ENCODE peak calls at places on chromosomes 2 and 18, in nine cellular contexts. One of them, this sample, is unnamed.

GRCh38 chr18:24362757-24363156 is 34.9 kb downstream of the OSBPL1A start:
- DNase-seq in iPS-NIHi11: peak
- DNase-seq in globus pallidus: no peak
- DNase-seq in T-helper 17 cell: no peak
- DNase-seq in T-helper 9 cell: no peak
- DNase-seq in AG09309: no peak
- DNase-seq in cardiac muscle cell: no peak
- DNase-seq in skeletal muscle cell: no peak
- DNase-seq in T-cell: no peak
- DNase-seq in this sample: no peak

GRCh38 chr2:240561325-240561971 is 1.3 kb downstream of the DUSP28 start:
- DNase-seq in iPS-NIHi11: no peak
- DNase-seq in globus pallidus: peak
- DNase-seq in T-helper 17 cell: no peak
- DNase-seq in T-helper 9 cell: no peak
- DNase-seq in AG09309: peak
- DNase-seq in cardiac muscle cell: no peak
- DNase-seq in skeletal muscle cell: peak
- DNase-seq in T-cell: no peak
- DNase-seq in this sample: no peak

GRCh38 chr2:178833382-178833781 is 26.2 kb upstream of the TTN start:
- DNase-seq in iPS-NIHi11: no peak
- DNase-seq in globus pallidus: no peak
- DNase-seq in T-helper 17 cell: no peak
- DNase-seq in T-helper 9 cell: no peak
- DNase-seq in AG09309: no peak
- DNase-seq in cardiac muscle cell: no peak
- DNase-seq in skeletal muscle cell: no peak
- DNase-seq in T-cell: no peak
- DNase-seq in this sample: no peak

GRCh38 chr2:144460981-144461766 is 58.7 kb downstream of the ZEB2 start:
- DNase-seq in iPS-NIHi11: no peak
- DNase-seq in globus pallidus: peak
- DNase-seq in T-helper 17 cell: no peak
- DNase-seq in T-helper 9 cell: no peak
- DNase-seq in AG09309: peak
- DNase-seq in cardiac muscle cell: no peak
- DNase-seq in skeletal muscle cell: peak
- DNase-seq in T-cell: no peak
- DNase-seq in this sample: peak

GRCh38 chr18:35178260-35178659 is 62.6 kb upstream of the ZNF397 start:
- DNase-seq in iPS-NIHi11: no peak
- DNase-seq in globus pallidus: no peak
- DNase-seq in T-helper 17 cell: no peak
- DNase-seq in T-helper 9 cell: no peak
- DNase-seq in AG09309: peak
- DNase-seq in cardiac muscle cell: no peak
- DNase-seq in skeletal muscle cell: peak
- DNase-seq in T-cell: no peak
- DNase-seq in this sample: no peak

GRCh38 chr2:45670646-45671045 is 19.2 kb downstream of the PRKCE start:
- DNase-seq in iPS-NIHi11: no peak
- DNase-seq in globus pallidus: no peak
- DNase-seq in T-helper 17 cell: no peak
- DNase-seq in T-helper 9 cell: no peak
- DNase-seq in AG09309: no peak
- DNase-seq in cardiac muscle cell: no peak
- DNase-seq in skeletal muscle cell: no peak
- DNase-seq in T-cell: no peak
- DNase-seq in this sample: no peak

GRCh38 chr2:161243312-161243711 is 64.9 kb upstream of the PSMD14 start:
- DNase-seq in iPS-NIHi11: no peak
- DNase-seq in globus pallidus: no peak
- DNase-seq in T-helper 17 cell: no peak
- DNase-seq in T-helper 9 cell: no peak
- DNase-seq in AG09309: no peak
- DNase-seq in cardiac muscle cell: no peak
- DNase-seq in skeletal muscle cell: no peak
- DNase-seq in T-cell: no peak
- DNase-seq in this sample: no peak

GRCh38 chr2:25290811-25291510 is 50.8 kb downstream of the DNMT3A start:
- DNase-seq in iPS-NIHi11: no peak
- DNase-seq in globus pallidus: no peak
- DNase-seq in T-helper 17 cell: no peak
- DNase-seq in T-helper 9 cell: no peak
- DNase-seq in AG09309: no peak
- DNase-seq in cardiac muscle cell: no peak
- DNase-seq in skeletal muscle cell: peak
- DNase-seq in T-cell: no peak
- DNase-seq in this sample: no peak

GRCh38 chr18:23951206-23951605 is 63.3 kb upstream of the TTC39C start:
- DNase-seq in iPS-NIHi11: no peak
- DNase-seq in globus pallidus: no peak
- DNase-seq in T-helper 17 cell: no peak
- DNase-seq in T-helper 9 cell: no peak
- DNase-seq in AG09309: no peak
- DNase-seq in cardiac muscle cell: no peak
- DNase-seq in skeletal muscle cell: no peak
- DNase-seq in T-cell: no peak
- DNase-seq in this sample: no peak

This sample was measured in NCI-H1048.